ENCODE peak calls at places on chromosomes 12 and 14, in nine cellular contexts. X is transverse colon, W is GM23338, S is SK-N-SH, B is HL-60, C is HepG2, G is endothelial cell of umbilical vein, U is stomach, O is H1. F is an unnamed sample.

GRCh38 chr12:107328442-107329133 is 235.2 kb upstream of the CRY1 start:
- DNase-seq in X (no peak), W (no peak), S (no peak), B (peak; percentile 49), C (no peak), G (peak; percentile 45), U (no peak), O (no peak), F (no peak)

GRCh38 chr12:52359511-52360103 is 7.7 kb downstream of the KRT85 start:
- DNase-seq in X (no peak), W (no peak), S (no peak), B (no peak), C (no peak), G (no peak), U (no peak), O (no peak), F (no peak)

GRCh38 chr12:15712823-15713663 is 76.1 kb downstream of the EPS8 start:
- DNase-seq in X (peak; percentile 81), W (no peak), S (no peak), B (no peak), C (peak; percentile 86), G (no peak), U (peak; percentile 76), O (no peak), F (no peak)

GRCh38 chr14:95739356-95739755 is 25.4 kb upstream of the TCL1A start:
- DNase-seq in X (no peak), W (no peak), S (no peak), B (no peak), C (no peak), G (no peak), U (no peak), O (no peak), F (no peak)

GRCh38 chr14:34355584-34356266 is 106.3 kb downstream of the SPTSSA start:
- DNase-seq in X (no peak), W (no peak), S (peak; percentile 26), B (no peak), C (peak; percentile 45), G (peak; percentile 48), U (no peak), O (no peak), F (peak; percentile 52)

GRCh38 chr12:64457036-64457435 is 5.1 kb downstream of the TBK1 start:
- DNase-seq in X (no peak), W (no peak), S (no peak), B (peak; percentile 55), C (no peak), G (peak; percentile 87), U (no peak), O (no peak), F (no peak)

GRCh38 chr14:73833530-73834257 is 17.9 kb upstream of the PTGR2 start:
- DNase-seq in X (no peak), W (peak; percentile 74), S (no peak), B (no peak), C (peak; percentile 60), G (no peak), U (no peak), O (no peak), F (no peak)

GRCh38 chr14:96762650-96763049 is 34.5 kb upstream of the VRK1 start:
- DNase-seq in X (no peak), W (peak; percentile 93), S (peak; percentile 81), B (peak; percentile 84), C (peak; percentile 67), G (peak; percentile 77), U (no peak), O (no peak), F (peak; percentile 45)

GRCh38 chr12:954736-955135 is 5.2 kb upstream of the RAD52 start:
- DNase-seq in X (no peak), W (no peak), S (no peak), B (no peak), C (no peak), G (no peak), U (no peak), O (no peak), F (no peak)

GRCh38 chr12:93634416-93634815 is 42.8 kb upstream of the CRADD start:
- DNase-seq in X (no peak), W (no peak), S (no peak), B (no peak), C (no peak), G (no peak), U (no peak), O (no peak), F (no peak)

GRCh38 chr12:124461851-124462623 is 105.4 kb downstream of the NCOR2 start:
- DNase-seq in X (no peak), W (no peak), S (no peak), B (no peak), C (no peak), G (no peak), U (no peak), O (no peak), F (no peak)

GRCh38 chr12:76247992-76248391 is 100.2 kb downstream of the BBS10 start:
- DNase-seq in X (no peak), W (no peak), S (no peak), B (no peak), C (no peak), G (no peak), U (no peak), O (no peak), F (no peak)

GRCh38 chr12:76247026-76247688 is 101.1 kb downstream of the BBS10 start:
- DNase-seq in X (no peak), W (no peak), S (no peak), B (no peak), C (no peak), G (no peak), U (no peak), O (no peak), F (no peak)

GRCh38 chr12:76249501-76249900 is 98.7 kb downstream of the BBS10 start:
- DNase-seq in X (no peak), W (peak; percentile 3), S (no peak), B (no peak), C (no peak), G (no peak), U (no peak), O (no peak), F (no peak)

GRCh38 chr12:76252031-76252430 is 96.2 kb downstream of the BBS10 start:
- DNase-seq in X (no peak), W (no peak), S (no peak), B (no peak), C (no peak), G (no peak), U (no peak), O (no peak), F (no peak)

DNA sequence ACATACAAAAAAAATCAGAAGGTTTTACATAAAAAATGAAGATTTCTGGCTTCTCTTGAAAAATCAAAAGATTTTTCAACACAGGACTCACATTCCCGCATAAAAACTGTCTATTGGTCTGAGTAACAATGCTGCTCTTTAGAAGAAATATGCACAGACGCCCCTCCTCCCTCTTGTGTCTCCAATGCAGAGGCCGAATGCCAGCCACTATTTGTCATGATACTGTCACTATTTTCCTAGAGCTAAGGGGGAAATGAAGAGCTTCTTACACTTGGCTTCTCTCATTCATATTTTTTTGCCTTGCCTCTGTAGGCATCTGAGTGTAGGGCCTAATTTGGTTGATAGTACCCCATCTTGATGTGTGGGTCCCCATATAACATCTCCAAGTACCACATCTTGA is 98.0 kb downstream of the BBS10 start:
- DNase-seq in X (no peak), W (peak; percentile 7), S (no peak), B (no peak), C (no peak), G (no peak), U (no peak), O (no peak), F (no peak)
- H3K27ac ChIP-seq in X (no peak overlapping the region), W (no peak overlapping the region), S (no peak overlapping the region), B (no peak overlapping the region), C (no peak overlapping the region), G (no peak overlapping the region), U (no peak overlapping the region), O (no peak overlapping the region), F (no peak overlapping the region)

DNA sequence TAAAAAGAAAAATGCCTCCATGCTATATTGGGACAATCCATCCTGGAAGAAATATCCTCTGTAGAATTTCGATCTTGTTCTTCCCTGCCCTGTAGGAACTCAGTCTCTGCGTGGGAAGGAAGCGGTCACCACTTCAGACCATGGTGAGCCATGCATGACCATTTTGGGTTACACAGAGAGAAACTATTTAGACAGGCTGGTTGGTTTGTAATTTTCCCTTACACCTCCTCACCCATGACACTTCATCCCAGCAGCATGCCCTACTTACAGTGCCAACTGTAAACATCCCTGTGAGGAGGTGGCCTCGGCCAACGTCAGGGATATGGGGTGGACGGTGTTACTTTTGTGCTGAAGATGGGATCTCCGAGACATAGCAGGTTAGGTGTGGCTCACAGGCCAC is 121.4 kb downstream of the SMOC1 start:
- DNase-seq in X (no peak), W (no peak), S (no peak), B (no peak), C (no peak), G (no peak), U (no peak), O (no peak), F (no peak)
- TF ChIP-seq POLR2AphosphoS5 in X (no peak), W (no peak), S (no peak), B (no peak), C (no peak), G (no peak), U (no peak), O (no peak), F (no peak)

DNA sequence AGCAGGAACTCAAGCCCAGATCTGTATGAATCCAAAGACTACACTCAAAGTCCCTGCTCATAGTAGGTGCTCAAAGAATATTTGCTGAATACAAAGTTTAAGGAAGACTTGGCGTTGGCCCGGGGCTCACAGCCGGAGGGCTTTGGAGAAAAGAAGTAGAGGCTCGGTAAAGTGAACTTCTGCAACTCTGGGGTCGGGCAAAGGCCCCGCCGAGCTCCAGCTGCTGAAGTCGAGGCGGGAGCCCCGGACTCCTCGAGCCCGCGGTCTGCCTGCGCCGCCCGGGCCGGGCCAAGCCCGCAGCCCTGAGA is 335 bp downstream of the GCN1 start:
- DNase-seq in X (no peak), W (no peak), S (no peak), B (no peak), C (no peak), G (peak; percentile 56), U (no peak), O (no peak), F (no peak)
- H3K27ac ChIP-seq in X (peak overlapping the region; percentile 94), W (peak overlapping the region; percentile 96), S (peak overlapping the region; percentile 93), B (peak overlapping the region; percentile 85), C (peak overlapping the region; percentile 94), G (peak overlapping the region; percentile 74), U (peak overlapping the region; percentile 87), O (peak overlapping the region; percentile 77), F (peak overlapping the region; percentile 88)

GRCh38 chr14:77097689-77098469 is at the start of gene CIPC:
- DNase-seq in X (peak; percentile 100), W (peak; percentile 99), S (peak; percentile 98), B (peak; percentile 95), C (peak; percentile 96), G (peak; percentile 99), U (peak; percentile 100), O (peak; percentile 98), F (peak; percentile 87)

GRCh38 chr14:77100961-77101360 is 2.9 kb downstream of the CIPC start:
- DNase-seq in X (no peak), W (no peak), S (no peak), B (no peak), C (no peak), G (peak; percentile 28), U (no peak), O (no peak), F (no peak)

GRCh38 chr14:77098470-77099353 is 654 bp downstream of the CIPC start:
- DNase-seq in X (peak; percentile 59), W (peak; percentile 55), S (peak; percentile 36), B (no peak), C (no peak), G (peak; percentile 30), U (peak; percentile 54), O (no peak), F (no peak)

GRCh38 chr14:77097006-77097688 is 911 bp upstream of the CIPC start:
- DNase-seq in X (no peak), W (no peak), S (no peak), B (no peak), C (peak; percentile 17), G (no peak), U (no peak), O (no peak), F (no peak)

GRCh38 chr14:77099425-77100167 is 1.5 kb downstream of the CIPC start:
- DNase-seq in X (no peak), W (no peak), S (no peak), B (no peak), C (no peak), G (peak; percentile 43), U (no peak), O (no peak), F (no peak)
- TF ChIP-seq POLR2AphosphoS5 in X (no peak), W (no peak), S (no peak), B (no peak), C (no peak), G (no peak), U (peak; percentile 20), O (no peak), F (no peak)

F was measured in SK-N-MC.